ENCODE peak calls at places on chromosomes 3 and 15, in ten cellular contexts. F, D, Z, B, R, H, C, N, O and V are unnamed samples.

GRCh38 chr15:36590838-36591237 is 11.4 kb downstream of the CDIN1 start:
- DNase-seq in Z (no peak), R (no peak), D (no peak), F (no peak), C (no peak), N (no peak), H (no peak), B (peak), O (no peak), V (no peak)

GRCh38 chr3:19539488-19540395 is 391.4 kb downstream of the KCNH8 start:
- DNase-seq in Z (peak), D (no peak), C (no peak), B (no peak), O (no peak), H (no peak), N (no peak), R (peak), F (no peak), V (no peak)

GRCh38 chr3:184176377-184177330 is 2.0 kb downstream of the AP2M1 start:
- DNase-seq in R (peak), F (no peak), H (peak), D (peak), O (peak), C (no peak), Z (no peak), N (peak), B (peak), V (peak)

GRCh38 chr15:29182590-29182989 is 87.0 kb downstream of the NSMCE3 start:
- DNase-seq in F (no peak), H (no peak), O (no peak), Z (no peak), D (no peak), B (no peak), N (no peak), R (peak), C (no peak), V (no peak)

GRCh38 chr15:53869806-53870073 is 108.5 kb upstream of the UNC13C start:
- DNase-seq in N (no peak), B (no peak), H (no peak), O (no peak), C (no peak), F (no peak), R (no peak), D (no peak), Z (no peak), V (no peak)

GRCh38 chr15:28178290-28178689 is 79.2 kb upstream of the OCA2 start:
- DNase-seq in O (no peak), D (no peak), N (no peak), H (no peak), Z (no peak), B (no peak), C (no peak), R (no peak), F (no peak), V (no peak)

GRCh38 chr15:65998486-65998885 is 129.2 kb downstream of the RAB11A start:
- DNase-seq in Z (no peak), N (no peak), O (no peak), R (peak), B (no peak), F (no peak), H (no peak), D (no peak), C (no peak), V (no peak)

GRCh38 chr15:88467935-88468528 is 524 bp downstream of the MRPS11 start:
- DNase-seq in H (no peak), Z (no peak), N (no peak), R (peak), F (no peak), B (peak), C (no peak), O (no peak), D (no peak), V (peak)

GRCh38 chr3:50503947-50504346 is 513 bp upstream of the CACNA2D2 start:
- DNase-seq in Z (no peak), H (no peak), B (no peak), O (no peak), D (no peak), F (no peak), N (no peak), C (no peak), R (no peak), V (no peak)

GRCh38 chr3:60246361-60246760 is 1004.9 kb downstream of the FHIT start:
- DNase-seq in O (no peak), N (no peak), C (no peak), Z (no peak), H (no peak), R (peak), B (no peak), D (no peak), F (no peak), V (peak)

GRCh38 chr15:82312611-82313349 is 36.5 kb downstream of the GOLGA6L10 start:
- DNase-seq in N (no peak), B (peak), R (no peak), D (no peak), O (no peak), Z (no peak), H (no peak), C (no peak), F (no peak), V (no peak)

GRCh38 chr3:42871592-42872196 is 4.0 kb downstream of the CYP8B1 start:
- DNase-seq in C (no peak), N (no peak), H (no peak), O (peak), D (no peak), B (no peak), Z (no peak), F (peak), R (no peak), V (no peak)

GRCh38 chr15:78220713-78221112 is 13.7 kb downstream of the ACSBG1 start:
- DNase-seq in C (no peak), D (no peak), F (no peak), O (no peak), Z (no peak), H (no peak), N (no peak), R (peak), B (no peak), V (no peak)

GRCh38 chr15:94199725-94200124 is 31.6 kb upstream of the MCTP2 start:
- DNase-seq in D (no peak), F (no peak), N (no peak), C (no peak), O (no peak), H (no peak), Z (no peak), R (no peak), B (no peak), V (no peak)

GRCh38 chr15:100183921-100184480 is 157.8 kb downstream of the ADAMTS17 start:
- DNase-seq in H (no peak), N (no peak), O (no peak), D (no peak), B (no peak), F (no peak), R (no peak), C (no peak), Z (no peak), V (no peak)

GRCh38 chr15:101126618-101127502 is 125.0 kb downstream of the CHSY1 start:
- DNase-seq in H (no peak), Z (no peak), C (no peak), F (no peak), B (peak), N (no peak), O (no peak), R (peak), D (no peak), V (no peak)

GRCh38 chr3:127208483-127209100 is 15.7 kb downstream of the PRR23E start:
- DNase-seq in R (no peak), Z (no peak), C (no peak), O (no peak), D (no peak), N (no peak), F (no peak), H (no peak), B (no peak), V (no peak)